ENCODE peak calls at places on chromosomes 16 and 17, in four cellular contexts. One of them, this sample, is unnamed.

GRCh38 chr17:337022-337420 is 15.6 kb downstream of the RPH3AL start:
- DNase-seq in kidney: no peak
- DNase-seq in A549: no peak
- DNase-seq in cardiac fibroblast: no peak
- DNase-seq in this sample: no peak

GRCh38 chr16:78505544-78506371 is 406.3 kb downstream of the WWOX start:
- DNase-seq in kidney: peak; percentile 95
- DNase-seq in cardiac fibroblast: peak; percentile 75
- DNase-seq in A549: no peak
- DNase-seq in this sample: no peak

GRCh38 chr16:27724491-27724878 is 174.5 kb downstream of the KATNIP start:
- DNase-seq in kidney: peak; percentile 38
- DNase-seq in cardiac fibroblast: peak; percentile 17
- DNase-seq in A549: no peak
- DNase-seq in this sample: no peak

GRCh38 chr17:83153681-83154310 is 74.4 kb downstream of the METRNL start:
- DNase-seq in A549: no peak
- DNase-seq in cardiac fibroblast: no peak
- DNase-seq in kidney: no peak
- DNase-seq in this sample: no peak

GRCh38 chr16:85424260-85425060 is 188.7 kb upstream of the GSE1 start:
- DNase-seq in kidney: peak; percentile 66
- DNase-seq in cardiac fibroblast: no peak
- DNase-seq in A549: no peak
- DNase-seq in this sample: peak; percentile 49

GRCh38 chr16:52611817-52612673 is 65.1 kb upstream of the TOX3 start:
- DNase-seq in A549: peak; percentile 72
- DNase-seq in cardiac fibroblast: no peak
- DNase-seq in kidney: no peak
- DNase-seq in this sample: no peak

GRCh38 chr17:36736201-36737156 is 135.1 kb downstream of the MRM1 start:
- DNase-seq in A549: no peak
- DNase-seq in cardiac fibroblast: no peak
- DNase-seq in kidney: no peak
- DNase-seq in this sample: no peak

GRCh38 chr16:85458952-85459351 is 154.2 kb upstream of the GSE1 start:
- DNase-seq in A549: no peak
- DNase-seq in kidney: no peak
- DNase-seq in cardiac fibroblast: no peak
- DNase-seq in this sample: no peak

GRCh38 chr16:31452631-31453106 is 6.6 kb upstream of the ARMC5 start:
- DNase-seq in kidney: peak; percentile 10
- DNase-seq in cardiac fibroblast: peak; percentile 93
- DNase-seq in A549: peak; percentile 76
- DNase-seq in this sample: no peak

GRCh38 chr17:57655564-57655963 is 89.5 kb downstream of the CCDC182 start:
- DNase-seq in kidney: no peak
- DNase-seq in A549: no peak
- DNase-seq in cardiac fibroblast: no peak
- DNase-seq in this sample: no peak

GRCh38 chr17:76078859-76079576 is at the start of gene ZACN:
- DNase-seq in cardiac fibroblast: no peak
- DNase-seq in A549: no peak
- DNase-seq in kidney: peak; percentile 71
- DNase-seq in this sample: no peak

GRCh38 chr17:10061131-10061581 is 137.2 kb downstream of the GAS7 start:
- DNase-seq in kidney: no peak
- DNase-seq in A549: no peak
- DNase-seq in cardiac fibroblast: peak; percentile 66
- DNase-seq in this sample: no peak

GRCh38 chr16:55480228-55480655 is 1.2 kb downstream of the MMP2 start:
- DNase-seq in cardiac fibroblast: peak; percentile 97
- DNase-seq in A549: no peak
- DNase-seq in kidney: peak; percentile 94
- DNase-seq in this sample: peak; percentile 84

GRCh38 chr16:17312100-17312732 is 158.5 kb downstream of the XYLT1 start:
- DNase-seq in A549: no peak
- DNase-seq in cardiac fibroblast: no peak
- DNase-seq in kidney: peak; percentile 77
- DNase-seq in this sample: no peak

GRCh38 chr17:47605006-47605405 is 44.7 kb upstream of the KPNB1 start:
- DNase-seq in A549: no peak
- DNase-seq in cardiac fibroblast: no peak
- DNase-seq in kidney: no peak
- DNase-seq in this sample: no peak
- H3K4me3 ChIP-seq in A549: no peak overlapping the region
- H3K4me3 ChIP-seq in cardiac fibroblast: no peak overlapping the region
- H3K4me3 ChIP-seq in kidney: no peak overlapping the region
- H3K4me3 ChIP-seq in this sample: no peak overlapping the region

GRCh38 chr16:56618138-56618537 is 7.4 kb upstream of the MT1E start:
- DNase-seq in cardiac fibroblast: no peak
- DNase-seq in A549: no peak
- DNase-seq in kidney: peak; percentile 32
- DNase-seq in this sample: no peak

GRCh38 chr16:56617212-56618085 is 8.1 kb upstream of the MT1E start:
- DNase-seq in A549: no peak
- DNase-seq in cardiac fibroblast: peak; percentile 78
- DNase-seq in kidney: peak; percentile 93
- DNase-seq in this sample: no peak

GRCh38 chr16:56614549-56614991 is 6.2 kb downstream of the MT2A start:
- DNase-seq in A549: peak; percentile 37
- DNase-seq in kidney: no peak
- DNase-seq in cardiac fibroblast: no peak
- DNase-seq in this sample: no peak

GRCh38 chr16:56615353-56615752 is 7.0 kb downstream of the MT2A start:
- DNase-seq in A549: no peak
- DNase-seq in cardiac fibroblast: peak; percentile 36
- DNase-seq in kidney: no peak
- DNase-seq in this sample: no peak

GRCh38 chr16:56616608-56617211 is 8.3 kb downstream of the MT2A start:
- DNase-seq in kidney: peak; percentile 46
- DNase-seq in A549: no peak
- DNase-seq in cardiac fibroblast: no peak
- DNase-seq in this sample: no peak
- H3K4me3 ChIP-seq in kidney: peak overlapping the region; percentile 61
- H3K4me3 ChIP-seq in A549: no peak overlapping the region
- H3K4me3 ChIP-seq in cardiac fibroblast: peak overlapping the region; percentile 25
- H3K4me3 ChIP-seq in this sample: no peak overlapping the region

GRCh38 chr17:60164697-60165096 is 14.9 kb downstream of the CA4 start:
- DNase-seq in A549: no peak
- DNase-seq in cardiac fibroblast: no peak
- DNase-seq in kidney: no peak
- DNase-seq in this sample: no peak
- H3K4me3 ChIP-seq in A549: no peak overlapping the region
- H3K4me3 ChIP-seq in cardiac fibroblast: no peak overlapping the region
- H3K4me3 ChIP-seq in kidney: no peak overlapping the region
- H3K4me3 ChIP-seq in this sample: no peak overlapping the region

GRCh38 chr17:54870671-54871175 is 29.9 kb upstream of the TOM1L1 start:
- DNase-seq in kidney: no peak
- DNase-seq in cardiac fibroblast: no peak
- DNase-seq in A549: no peak
- DNase-seq in this sample: no peak
- H3K4me3 ChIP-seq in kidney: no peak overlapping the region
- H3K4me3 ChIP-seq in cardiac fibroblast: no peak overlapping the region
- H3K4me3 ChIP-seq in A549: no peak overlapping the region
- H3K4me3 ChIP-seq in this sample: no peak overlapping the region

GRCh38 chr17:31486351-31487062 is 95.0 kb downstream of the RAB11FIP4 start:
- DNase-seq in kidney: peak; percentile 52
- DNase-seq in cardiac fibroblast: no peak
- DNase-seq in A549: no peak
- DNase-seq in this sample: no peak
- H3K4me3 ChIP-seq in kidney: no peak overlapping the region
- H3K4me3 ChIP-seq in cardiac fibroblast: no peak overlapping the region
- H3K4me3 ChIP-seq in A549: peak overlapping the region; percentile 68
- H3K4me3 ChIP-seq in this sample: no peak overlapping the region

DNA sequence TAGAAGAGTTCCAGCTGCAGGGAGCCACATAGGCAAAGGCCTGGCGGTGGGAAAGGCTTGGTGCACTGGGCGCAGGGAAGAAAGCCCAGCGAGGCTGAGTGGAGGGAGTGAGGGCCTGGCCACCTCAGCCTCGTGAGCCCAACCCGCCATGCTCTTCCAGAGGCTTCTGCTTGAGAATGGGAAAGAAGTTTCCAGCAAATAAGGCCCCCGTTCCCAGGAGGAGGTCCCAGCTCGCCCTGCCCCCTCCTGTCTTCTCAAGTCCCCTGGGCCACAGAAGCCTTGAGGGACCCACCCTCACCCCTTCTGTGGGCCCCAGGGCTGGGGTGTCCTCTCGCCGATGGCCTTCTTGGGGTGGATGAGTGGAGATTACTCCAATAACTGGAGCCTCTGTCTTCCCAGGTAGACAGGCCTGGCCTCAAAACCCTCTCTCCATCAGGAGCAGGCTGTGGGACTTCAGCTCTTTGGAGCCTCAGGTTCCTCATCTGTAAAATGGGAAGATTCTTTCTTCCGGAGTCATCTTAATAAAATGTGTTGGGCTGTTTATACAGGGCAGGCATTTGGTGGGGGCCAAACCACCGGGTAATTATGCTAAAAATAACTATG is 933 bp upstream of the SNN start:
- DNase-seq in cardiac fibroblast: no peak
- DNase-seq in A549: no peak
- DNase-seq in kidney: peak; percentile 58
- DNase-seq in this sample: no peak
- H3K4me3 ChIP-seq in cardiac fibroblast: no peak overlapping the region
- H3K4me3 ChIP-seq in A549: peak overlapping the region; percentile 94
- H3K4me3 ChIP-seq in kidney: no peak overlapping the region
- H3K4me3 ChIP-seq in this sample: no peak overlapping the region

GRCh38 chr17:8955560-8955959 is 9.9 kb downstream of the PIK3R5 start:
- DNase-seq in cardiac fibroblast: no peak
- DNase-seq in A549: no peak
- DNase-seq in kidney: no peak
- DNase-seq in this sample: no peak
- H3K4me3 ChIP-seq in cardiac fibroblast: no peak overlapping the region
- H3K4me3 ChIP-seq in A549: no peak overlapping the region
- H3K4me3 ChIP-seq in kidney: no peak overlapping the region
- H3K4me3 ChIP-seq in this sample: no peak overlapping the region

DNA sequence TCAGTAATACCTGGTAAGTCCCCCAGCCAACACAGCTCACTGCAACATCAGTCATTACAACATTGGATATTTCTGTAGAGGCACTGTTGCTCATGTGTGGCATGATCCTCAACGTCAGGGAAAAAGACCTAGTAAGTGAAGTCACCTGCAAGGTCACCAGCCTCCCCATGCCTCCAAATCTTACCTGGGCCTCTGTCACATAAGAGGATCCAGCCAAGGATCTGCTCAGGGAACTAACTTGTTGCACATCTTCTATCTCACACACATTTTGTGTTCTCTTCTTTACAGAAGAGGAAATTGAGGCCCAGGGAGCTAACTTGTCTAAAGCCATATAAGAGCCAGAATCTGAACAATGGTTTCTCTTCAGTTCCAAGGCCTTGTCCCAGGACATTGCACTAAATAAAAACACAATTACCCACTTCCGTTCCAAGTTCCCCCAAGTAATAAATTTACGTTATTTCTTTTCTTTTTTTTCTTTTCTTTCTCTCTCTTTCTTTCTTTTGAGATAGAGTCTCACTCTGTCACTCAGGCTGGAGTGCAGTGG is 1.4 kb downstream of the SHMT1 start:
- DNase-seq in A549: no peak
- DNase-seq in kidney: no peak
- DNase-seq in cardiac fibroblast: no peak
- DNase-seq in this sample: no peak
- H3K4me3 ChIP-seq in A549: peak overlapping the region; percentile 71
- H3K4me3 ChIP-seq in kidney: peak overlapping the region; percentile 76
- H3K4me3 ChIP-seq in cardiac fibroblast: no peak overlapping the region
- H3K4me3 ChIP-seq in this sample: no peak overlapping the region

GRCh38 chr17:50452627-50453300 is 15.9 kb downstream of the CHAD start:
- DNase-seq in cardiac fibroblast: no peak
- DNase-seq in A549: no peak
- DNase-seq in kidney: no peak
- DNase-seq in this sample: no peak
- H3K4me3 ChIP-seq in cardiac fibroblast: no peak overlapping the region
- H3K4me3 ChIP-seq in A549: no peak overlapping the region
- H3K4me3 ChIP-seq in kidney: no peak overlapping the region
- H3K4me3 ChIP-seq in this sample: no peak overlapping the region